ENCODE peak calls at places on chromosomes 12 and 14, in five cellular contexts. One of them, this sample, is unnamed.

GRCh38 chr14:98167702-98168101 is 1104.3 kb downstream of the BCL11B start:
- DNase-seq in GM23248: no peak
- DNase-seq in fibroblast of mammary gland: no peak
- DNase-seq in mammary epithelial cell: no peak
- DNase-seq in GM03348: no peak
- DNase-seq in this sample: no peak

GRCh38 chr12:91367234-91367849 is 184.7 kb upstream of the DCN start:
- DNase-seq in GM23248: peak
- DNase-seq in fibroblast of mammary gland: peak
- DNase-seq in mammary epithelial cell: no peak
- DNase-seq in GM03348: peak
- DNase-seq in this sample: peak

GRCh38 chr12:20807192-20808080 is 3.1 kb upstream of the SLCO1B3 start:
- DNase-seq in GM23248: no peak
- DNase-seq in fibroblast of mammary gland: no peak
- DNase-seq in mammary epithelial cell: no peak
- DNase-seq in GM03348: no peak
- DNase-seq in this sample: no peak

GRCh38 chr14:104441275-104442106 is 138.1 kb upstream of the C14orf180 start:
- DNase-seq in GM23248: no peak
- DNase-seq in fibroblast of mammary gland: no peak
- DNase-seq in mammary epithelial cell: no peak
- DNase-seq in GM03348: no peak
- DNase-seq in this sample: peak

GRCh38 chr12:131357152-131357747 is 353.6 kb upstream of the SFSWAP start:
- DNase-seq in GM23248: no peak
- DNase-seq in fibroblast of mammary gland: no peak
- DNase-seq in mammary epithelial cell: no peak
- DNase-seq in GM03348: no peak
- DNase-seq in this sample: no peak

GRCh38 chr12:52231305-52232232 is 1.5 kb upstream of the KRT7 start:
- DNase-seq in GM23248: no peak
- DNase-seq in fibroblast of mammary gland: no peak
- DNase-seq in mammary epithelial cell: peak
- DNase-seq in GM03348: no peak
- DNase-seq in this sample: no peak

GRCh38 chr14:34018564-34019244 is 67.8 kb upstream of the EGLN3 start:
- DNase-seq in GM23248: peak
- DNase-seq in fibroblast of mammary gland: peak
- DNase-seq in mammary epithelial cell: no peak
- DNase-seq in GM03348: no peak
- DNase-seq in this sample: no peak

GRCh38 chr14:90061849-90062794 is at the start of gene KCNK13:
- DNase-seq in GM23248: peak
- DNase-seq in fibroblast of mammary gland: no peak
- DNase-seq in mammary epithelial cell: peak
- DNase-seq in GM03348: peak
- DNase-seq in this sample: peak

GRCh38 chr12:6963741-6964446 is 6.6 kb downstream of the PHB2 start:
- DNase-seq in GM23248: no peak
- DNase-seq in fibroblast of mammary gland: no peak
- DNase-seq in mammary epithelial cell: no peak
- DNase-seq in GM03348: no peak
- DNase-seq in this sample: no peak

GRCh38 chr14:20328705-20329104 is 4.4 kb downstream of the CCNB1IP1 start:
- DNase-seq in GM23248: no peak
- DNase-seq in fibroblast of mammary gland: no peak
- DNase-seq in mammary epithelial cell: no peak
- DNase-seq in GM03348: no peak
- DNase-seq in this sample: no peak

GRCh38 chr12:70732287-70732686 is 95.1 kb upstream of the PTPRB start:
- DNase-seq in GM23248: no peak
- DNase-seq in fibroblast of mammary gland: no peak
- DNase-seq in mammary epithelial cell: no peak
- DNase-seq in GM03348: no peak
- DNase-seq in this sample: no peak

GRCh38 chr12:78680596-78680995 is 184.0 kb upstream of the SYT1 start:
- DNase-seq in GM23248: no peak
- DNase-seq in fibroblast of mammary gland: no peak
- DNase-seq in mammary epithelial cell: no peak
- DNase-seq in GM03348: no peak
- DNase-seq in this sample: no peak

GRCh38 chr12:13099066-13099909 is 4.2 kb downstream of the GSG1 start:
- DNase-seq in GM23248: peak
- DNase-seq in fibroblast of mammary gland: no peak
- DNase-seq in mammary epithelial cell: no peak
- DNase-seq in GM03348: no peak
- DNase-seq in this sample: no peak

GRCh38 chr12:45231515-45232145 is 15.7 kb downstream of the ANO6 start:
- DNase-seq in GM23248: peak
- DNase-seq in fibroblast of mammary gland: peak
- DNase-seq in mammary epithelial cell: peak
- DNase-seq in GM03348: peak
- DNase-seq in this sample: no peak

GRCh38 chr14:40309124-40309523 is 876.9 kb upstream of the FBXO33 start:
- DNase-seq in GM23248: no peak
- DNase-seq in fibroblast of mammary gland: no peak
- DNase-seq in mammary epithelial cell: no peak
- DNase-seq in GM03348: no peak
- DNase-seq in this sample: no peak

GRCh38 chr14:34237677-34238076 is 224.4 kb downstream of the SPTSSA start:
- DNase-seq in GM23248: no peak
- DNase-seq in fibroblast of mammary gland: no peak
- DNase-seq in mammary epithelial cell: no peak
- DNase-seq in GM03348: no peak
- DNase-seq in this sample: no peak

GRCh38 chr14:97902630-97903029 is 1105.4 kb downstream of the VRK1 start:
- DNase-seq in GM23248: no peak
- DNase-seq in fibroblast of mammary gland: no peak
- DNase-seq in mammary epithelial cell: peak
- DNase-seq in GM03348: no peak
- DNase-seq in this sample: no peak

GRCh38 chr12:107223816-107224215 is 130.5 kb upstream of the CRY1 start:
- DNase-seq in GM23248: peak
- DNase-seq in fibroblast of mammary gland: peak
- DNase-seq in mammary epithelial cell: no peak
- DNase-seq in GM03348: peak
- DNase-seq in this sample: no peak

GRCh38 chr14:46488374-46488773 is 163.2 kb downstream of the RPL10L start:
- DNase-seq in GM23248: no peak
- DNase-seq in fibroblast of mammary gland: no peak
- DNase-seq in mammary epithelial cell: no peak
- DNase-seq in GM03348: no peak
- DNase-seq in this sample: no peak

GRCh38 chr14:33737446-33737845 is 213.4 kb downstream of the EGLN3 start:
- DNase-seq in GM23248: peak
- DNase-seq in fibroblast of mammary gland: peak
- DNase-seq in mammary epithelial cell: peak
- DNase-seq in GM03348: peak
- DNase-seq in this sample: no peak

GRCh38 chr12:51941011-51941561 is 10.4 kb upstream of the ACVR1B start:
- DNase-seq in GM23248: peak
- DNase-seq in fibroblast of mammary gland: peak
- DNase-seq in mammary epithelial cell: no peak
- DNase-seq in GM03348: no peak
- DNase-seq in this sample: peak

GRCh38 chr12:131006036-131006735 is 52.5 kb downstream of the ADGRD1 start:
- DNase-seq in GM23248: no peak
- DNase-seq in fibroblast of mammary gland: no peak
- DNase-seq in mammary epithelial cell: no peak
- DNase-seq in GM03348: no peak
- DNase-seq in this sample: no peak